ENCODE peak calls at places on chromosome 20, in seven cellular contexts. S is stimulated activated CD4-positive, alpha-beta T cell treated with anti-CD3 and anti-CD28 coated beads, Interleukin-4, amount 100 ng/mL, for 24 hours; B is activated CD4-positive, alpha-beta T cell treated with anti-CD3 and anti-CD28 coated beads for 36 hours; E is tibial artery; Y is cardiac fibroblast; L is RKO; K is endothelial cell. I is an unnamed sample.

GRCh38 chr20:46324379-46324778 is 16.1 kb upstream of the CDH22 start:
- DNase-seq in B (no peak), L (no peak), E (no peak), K (no peak), Y (no peak), S (no peak), I (no peak)

GRCh38 chr20:36273414-36274247 is 32.5 kb upstream of the DLGAP4 start:
- DNase-seq in Y (peak), B (peak), E (no peak), S (no peak), K (no peak), L (peak), I (peak)

GRCh38 chr20:24863356-24863755 is 85.7 kb upstream of the CST7 start:
- DNase-seq in L (no peak), E (no peak), K (no peak), S (no peak), Y (peak), B (no peak), I (no peak)

GRCh38 chr20:63488331-63489251 is 10.3 kb downstream of the EEF1A2 start:
- DNase-seq in B (no peak), Y (no peak), L (no peak), K (no peak), E (no peak), S (no peak), I (no peak)

GRCh38 chr20:64082821-64083379 is 1.3 kb downstream of the LKAAEAR1 start:
- DNase-seq in B (no peak), E (no peak), K (no peak), L (no peak), Y (no peak), S (no peak), I (no peak)

GRCh38 chr20:43022081-43022480 is 167.6 kb downstream of the PTPRT start:
- DNase-seq in L (no peak), Y (no peak), S (no peak), E (no peak), K (no peak), B (no peak), I (no peak)

GRCh38 chr20:41643504-41643938 is 25.3 kb upstream of the CHD6 start:
- DNase-seq in Y (peak), E (no peak), K (no peak), S (no peak), B (no peak), L (no peak), I (peak)

GRCh38 chr20:17875106-17875980 is 93.3 kb downstream of the SNX5 start:
- DNase-seq in K (no peak), B (no peak), Y (peak), S (no peak), L (no peak), E (peak), I (no peak)

GRCh38 chr20:61954276-61955021 is 111.2 kb downstream of the TAF4 start:
- DNase-seq in K (peak), B (no peak), E (no peak), Y (no peak), S (no peak), L (no peak), I (no peak)

GRCh38 chr20:13338999-13339411 is 117.9 kb downstream of the ISM1 start:
- DNase-seq in L (peak), E (no peak), K (no peak), Y (no peak), S (no peak), B (no peak), I (no peak)

GRCh38 chr20:23776067-23776771 is 25.5 kb upstream of the CST1 start:
- DNase-seq in E (no peak), K (no peak), Y (no peak), S (no peak), B (no peak), L (no peak), I (no peak)

GRCh38 chr20:45783656-45784294 is 7.9 kb downstream of the WFDC3 start:
- DNase-seq in S (no peak), E (no peak), L (no peak), K (no peak), B (no peak), Y (peak), I (no peak)

GRCh38 chr20:2695206-2695983 is 2.8 kb downstream of the EBF4 start:
- DNase-seq in B (no peak), S (no peak), L (no peak), E (no peak), K (no peak), Y (no peak), I (no peak)

GRCh38 chr20:17663040-17663399 is 19.0 kb downstream of the RRBP1 start:
- DNase-seq in S (no peak), B (no peak), K (no peak), E (peak), L (no peak), Y (no peak), I (no peak)

GRCh38 chr20:9202440-9203080 is 133.7 kb downstream of the PLCB4 start:
- DNase-seq in K (no peak), S (no peak), Y (no peak), B (no peak), L (no peak), E (no peak), I (no peak)

GRCh38 chr20:10652660-10653191 is 21.1 kb downstream of the JAG1 start:
- DNase-seq in K (no peak), Y (no peak), L (no peak), B (no peak), S (no peak), E (peak), I (no peak)